ENCODE peak calls at places on chromosomes 12 and 14, in four cellular contexts. W is CD4-positive, alpha-beta memory T cell; Z is pancreas; Q is fibroblast of lung. K is an unnamed sample.

GRCh38 chr14:98198385-98198784 is 1073.6 kb downstream of the BCL11B start:
- DNase-seq in W (peak; percentile 49), Z (no peak), Q (no peak), K (peak; percentile 19)

GRCh38 chr12:104478396-104479140 is 21.8 kb downstream of the CHST11 start:
- DNase-seq in W (peak; percentile 55), Z (no peak), Q (no peak), K (peak; percentile 38)

GRCh38 chr14:100533647-100534485 is 53.4 kb downstream of the BEGAIN start:
- DNase-seq in W (no peak), Z (peak; percentile 78), Q (peak; percentile 22), K (peak; percentile 22)

GRCh38 chr14:54338696-54339317 is 58.0 kb upstream of the CDKN3 start:
- DNase-seq in W (no peak), Z (no peak), Q (peak; percentile 68), K (no peak)

GRCh38 chr12:124509676-124510300 is 57.6 kb downstream of the NCOR2 start:
- DNase-seq in W (no peak), Z (peak; percentile 54), Q (peak; percentile 41), K (peak; percentile 55)

GRCh38 chr12:121637231-121637914 is 11.0 kb downstream of the ORAI1 start:
- DNase-seq in W (peak; percentile 36), Z (peak; percentile 33), Q (no peak), K (peak; percentile 50)

GRCh38 chr12:53200107-53200457 is 7.0 kb downstream of the ITGB7 start:
- DNase-seq in W (no peak), Z (no peak), Q (no peak), K (no peak)

GRCh38 chr14:36478782-36479181 is 41.2 kb downstream of the NKX2-1 start:
- DNase-seq in W (no peak), Z (no peak), Q (no peak), K (no peak)

GRCh38 chr12:122928033-122928890 is 32.3 kb upstream of the VPS37B start:
- DNase-seq in W (no peak), Z (no peak), Q (no peak), K (no peak)

GRCh38 chr14:75406102-75406501 is 21.7 kb upstream of the JDP2 start:
- DNase-seq in W (no peak), Z (no peak), Q (no peak), K (no peak)

GRCh38 chr12:15754233-15754632 is 35.0 kb downstream of the EPS8 start:
- DNase-seq in W (no peak), Z (no peak), Q (peak; percentile 33), K (no peak)

GRCh38 chr14:92695562-92695961 is 52.9 kb downstream of the LGMN start:
- DNase-seq in W (no peak), Z (no peak), Q (no peak), K (no peak)

DNA sequence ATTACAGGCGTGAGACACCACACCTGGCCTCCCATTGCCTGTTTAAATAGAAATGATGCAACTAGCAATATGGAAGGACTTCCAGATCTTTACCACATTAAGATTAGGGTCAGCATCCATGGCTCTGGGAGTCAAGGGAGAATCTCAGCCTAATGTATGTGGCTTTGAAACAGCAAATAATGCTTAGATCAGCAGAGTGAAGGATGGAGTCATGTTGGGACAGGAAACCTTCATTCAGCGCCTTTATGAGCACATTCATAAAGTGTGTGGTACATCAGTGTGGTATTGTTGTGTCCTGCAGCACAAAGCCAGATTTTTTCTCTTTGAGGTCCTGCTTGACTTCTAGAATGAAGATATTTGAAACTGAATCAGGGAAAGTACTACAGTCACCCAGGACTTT is 15.3 kb upstream of the SPSB2 start:
- DNase-seq in W (no peak), Z (no peak), Q (no peak), K (no peak)
- H3K27ac ChIP-seq in W (no peak overlapping the region), Z (no peak overlapping the region), Q (no peak overlapping the region), K (no peak overlapping the region)

GRCh38 chr14:70908918-70909641 is 1.8 kb downstream of the PCNX1 start:
- DNase-seq in W (no peak), Z (no peak), Q (no peak), K (no peak)

GRCh38 chr14:70907996-70908917 is 998 bp downstream of the PCNX1 start:
- DNase-seq in W (peak; percentile 52), Z (peak; percentile 48), Q (peak; percentile 64), K (peak; percentile 41)

GRCh38 chr14:70906785-70907171 is 481 bp upstream of the PCNX1 start:
- DNase-seq in W (no peak), Z (no peak), Q (no peak), K (no peak)

GRCh38 chr14:70907172-70907995 is at the start of gene PCNX1:
- DNase-seq in W (peak; percentile 95), Z (peak; percentile 87), Q (peak; percentile 84), K (peak; percentile 90)

GRCh38 chr14:70909788-70910614 is 2.7 kb downstream of the PCNX1 start:
- DNase-seq in W (no peak), Z (no peak), Q (peak; percentile 23), K (no peak)
- H3K4me3 ChIP-seq in W (peak overlapping the region; percentile 79), Z (no peak overlapping the region), Q (peak overlapping the region; percentile 94), K (no peak overlapping the region)

GRCh38 chr12:57840701-57841100 is 5.8 kb downstream of the CTDSP2 start:
- DNase-seq in W (no peak), Z (no peak), Q (no peak), K (no peak)
- H3K27ac ChIP-seq in W (peak overlapping the region; percentile 74), Z (no peak overlapping the region), Q (no peak overlapping the region), K (peak overlapping the region; percentile 98)

DNA sequence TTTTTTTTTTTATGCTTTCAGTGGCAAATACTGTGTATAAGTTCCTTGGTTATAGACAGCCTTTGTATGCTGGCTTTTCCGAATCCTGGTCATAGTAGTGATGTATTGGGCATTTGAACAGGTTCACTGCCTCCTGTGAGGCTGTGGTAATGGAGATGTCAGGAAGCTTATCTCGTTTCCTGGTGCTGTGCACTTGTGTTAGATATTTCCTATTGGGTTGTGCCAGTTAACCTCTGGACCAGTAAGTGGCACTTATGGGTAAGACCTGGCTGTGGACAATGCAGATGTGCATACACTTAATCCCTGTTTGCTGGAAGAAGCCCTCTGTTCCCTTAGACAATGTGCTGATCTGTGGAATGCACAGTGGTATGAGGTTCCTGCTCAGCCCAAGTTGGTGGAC is 135.4 kb upstream of the KITLG start:
- DNase-seq in W (no peak), Z (no peak), Q (no peak), K (no peak)
- H3K4me3 ChIP-seq in W (no peak overlapping the region), Z (no peak overlapping the region), Q (no peak overlapping the region), K (no peak overlapping the region)

GRCh38 chr12:93812616-93813015 is 135.4 kb downstream of the CRADD start:
- DNase-seq in W (no peak), Z (no peak), Q (peak; percentile 57), K (no peak)

GRCh38 chr12:93808169-93808899 is 131.2 kb downstream of the CRADD start:
- DNase-seq in W (no peak), Z (no peak), Q (no peak), K (no peak)

GRCh38 chr12:93818488-93819047 is 141.4 kb downstream of the CRADD start:
- DNase-seq in W (no peak), Z (no peak), Q (no peak), K (no peak)

GRCh38 chr12:93813972-93814821 is 137.0 kb downstream of the CRADD start:
- DNase-seq in W (no peak), Z (peak; percentile 47), Q (peak; percentile 99), K (peak; percentile 59)

GRCh38 chr12:93813181-93813580 is 136.0 kb downstream of the CRADD start:
- DNase-seq in W (no peak), Z (no peak), Q (peak; percentile 88), K (no peak)
- H3K27ac ChIP-seq in W (no peak overlapping the region), Z (no peak overlapping the region), Q (peak overlapping the region; percentile 76), K (peak overlapping the region; percentile 86)

GRCh38 chr12:65665817-65666216 is 158.5 kb upstream of the HMGA2 start:
- DNase-seq in W (no peak), Z (no peak), Q (no peak), K (no peak)

GRCh38 chr12:65667932-65668331 is 156.4 kb upstream of the HMGA2 start:
- DNase-seq in W (no peak), Z (no peak), Q (peak; percentile 25), K (no peak)

GRCh38 chr12:65664715-65665250 is 159.5 kb upstream of the HMGA2 start:
- DNase-seq in W (no peak), Z (no peak), Q (no peak), K (no peak)

GRCh38 chr12:65668981-65669695 is 155.1 kb upstream of the HMGA2 start:
- DNase-seq in W (no peak), Z (no peak), Q (peak; percentile 28), K (no peak)

DNA sequence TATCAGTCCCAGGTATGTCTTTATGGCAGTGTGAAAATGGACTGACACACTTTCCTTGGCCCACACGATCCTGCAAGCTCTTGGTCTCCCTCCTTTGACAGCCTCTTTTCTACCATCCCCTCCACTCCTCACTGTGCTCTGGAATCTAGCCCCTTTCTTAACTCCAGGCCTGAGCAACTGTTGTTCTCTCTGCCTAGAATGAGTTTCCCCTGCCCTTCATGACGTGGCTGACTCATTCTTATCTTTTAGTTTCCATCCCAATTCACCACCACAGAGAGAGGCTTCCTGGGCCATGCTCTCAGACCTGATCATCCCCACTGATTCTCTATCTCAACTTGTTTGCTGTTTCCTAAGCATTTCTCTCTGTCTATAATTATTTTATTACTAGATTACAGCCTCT is 157.4 kb upstream of the HMGA2 start:
- DNase-seq in W (no peak), Z (no peak), Q (no peak), K (no peak)
- H3K4me3 ChIP-seq in W (no peak overlapping the region), Z (no peak overlapping the region), Q (no peak overlapping the region), K (no peak overlapping the region)

GRCh38 chr14:103819503-103820307 is 27.7 kb downstream of the PPP1R13B start:
- DNase-seq in W (no peak), Z (peak; percentile 28), Q (no peak), K (peak; percentile 47)
- H3K27ac ChIP-seq in W (no peak overlapping the region), Z (no peak overlapping the region), Q (no peak overlapping the region), K (no peak overlapping the region)

GRCh38 chr12:89663577-89664357 is 44.9 kb downstream of the ATP2B1 start:
- DNase-seq in W (no peak), Z (no peak), Q (peak; percentile 57), K (no peak)
- H3K4me3 ChIP-seq in W (no peak overlapping the region), Z (no peak overlapping the region), Q (no peak overlapping the region), K (no peak overlapping the region)

GRCh38 chr14:51978566-51979398 is 10.6 kb upstream of the RTRAF start:
- DNase-seq in W (peak; percentile 71), Z (peak; percentile 66), Q (peak; percentile 85), K (peak; percentile 89)
- H3K27ac ChIP-seq in W (no peak overlapping the region), Z (no peak overlapping the region), Q (no peak overlapping the region), K (no peak overlapping the region)

DNA sequence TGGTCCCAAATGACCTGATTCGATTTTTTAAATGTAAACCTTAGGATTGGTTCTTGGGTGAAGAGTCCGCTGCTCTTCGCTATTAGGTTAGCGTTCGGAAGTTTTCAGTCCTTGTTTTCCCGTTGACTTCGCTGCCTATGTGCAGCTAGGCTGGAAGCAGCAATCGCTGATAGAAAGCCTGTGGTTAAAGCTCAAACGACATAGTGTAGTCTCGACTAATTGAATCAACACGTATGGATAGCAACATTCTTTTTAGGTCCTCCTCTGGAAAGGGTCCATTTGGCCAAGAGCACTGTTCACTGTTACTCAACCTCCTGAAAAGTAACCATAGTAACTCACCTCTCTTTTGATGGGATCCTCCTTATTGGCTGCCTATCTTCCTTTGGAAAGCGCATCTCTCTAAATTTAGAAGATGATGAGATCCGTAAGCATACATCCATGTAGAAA is 355.5 kb downstream of the SNAPC1 start:
- DNase-seq in W (no peak), Z (no peak), Q (peak; percentile 7), K (no peak)
- H3K4me3 ChIP-seq in W (peak overlapping the region; percentile 21), Z (peak overlapping the region; percentile 21), Q (peak overlapping the region; percentile 51), K (no peak overlapping the region)